ENCODE peak calls at places on chromosome X, in eight cellular contexts. One of them, this sample, is unnamed. For H3K4me1, the result is how much of the 10 kb centered on the place peaks cover.

GRCh38 chrX:132373610-132374009 is 115.2 kb downstream of the MBNL3 start:
- DNase-seq in CD8-positive, alpha-beta T cell: no peak
- DNase-seq in fibroblast of lung: no peak
- DNase-seq in breast epithelium: no peak
- DNase-seq in pancreas: no peak
- DNase-seq in GM23338: peak
- DNase-seq in mucosa of descending colon: no peak
- DNase-seq in tibial artery: no peak
- DNase-seq in this sample: no peak

GRCh38 chrX:44828008-44828605 is 15.7 kb upstream of the DUSP21 start:
- DNase-seq in CD8-positive, alpha-beta T cell: no peak
- DNase-seq in fibroblast of lung: peak
- DNase-seq in breast epithelium: no peak
- DNase-seq in pancreas: no peak
- DNase-seq in GM23338: no peak
- DNase-seq in mucosa of descending colon: no peak
- DNase-seq in tibial artery: no peak
- DNase-seq in this sample: no peak

GRCh38 chrX:70908541-70908940 is at the start of gene TEX11:
- DNase-seq in CD8-positive, alpha-beta T cell: no peak
- DNase-seq in fibroblast of lung: no peak
- DNase-seq in breast epithelium: no peak
- DNase-seq in pancreas: no peak
- DNase-seq in GM23338: peak
- DNase-seq in mucosa of descending colon: no peak
- DNase-seq in tibial artery: no peak
- DNase-seq in this sample: no peak

GRCh38 chrX:110021180-110022022 is 18.5 kb downstream of the TMEM164 start:
- DNase-seq in CD8-positive, alpha-beta T cell: no peak
- DNase-seq in fibroblast of lung: peak
- DNase-seq in breast epithelium: no peak
- DNase-seq in pancreas: no peak
- DNase-seq in GM23338: no peak
- DNase-seq in mucosa of descending colon: no peak
- DNase-seq in tibial artery: no peak
- DNase-seq in this sample: no peak

GRCh38 chrX:13169688-13170087 is 125.3 kb upstream of the FAM9C start:
- DNase-seq in CD8-positive, alpha-beta T cell: no peak
- DNase-seq in fibroblast of lung: no peak
- DNase-seq in breast epithelium: no peak
- DNase-seq in pancreas: no peak
- DNase-seq in GM23338: no peak
- DNase-seq in mucosa of descending colon: no peak
- DNase-seq in tibial artery: no peak
- DNase-seq in this sample: no peak

GRCh38 chrX:31524182-31524581 is 452.3 kb upstream of the FTHL17 start:
- DNase-seq in CD8-positive, alpha-beta T cell: no peak
- DNase-seq in fibroblast of lung: peak
- DNase-seq in breast epithelium: no peak
- DNase-seq in pancreas: no peak
- DNase-seq in GM23338: no peak
- DNase-seq in mucosa of descending colon: no peak
- DNase-seq in tibial artery: no peak
- DNase-seq in this sample: no peak

GRCh38 chrX:41333994-41334865 is at the start of gene DDX3X:
- DNase-seq in CD8-positive, alpha-beta T cell: peak
- DNase-seq in fibroblast of lung: peak
- DNase-seq in breast epithelium: peak
- DNase-seq in pancreas: peak
- DNase-seq in GM23338: peak
- DNase-seq in mucosa of descending colon: peak
- DNase-seq in tibial artery: peak
- DNase-seq in this sample: peak

GRCh38 chrX:131394384-131394783 is 105.3 kb upstream of the IGSF1 start:
- DNase-seq in CD8-positive, alpha-beta T cell: no peak
- DNase-seq in fibroblast of lung: no peak
- DNase-seq in breast epithelium: no peak
- DNase-seq in pancreas: no peak
- DNase-seq in GM23338: no peak
- DNase-seq in mucosa of descending colon: no peak
- DNase-seq in tibial artery: no peak
- DNase-seq in this sample: no peak

GRCh38 chrX:110397904-110398303 is 39.3 kb downstream of the RTL9 start:
- DNase-seq in CD8-positive, alpha-beta T cell: no peak
- DNase-seq in fibroblast of lung: no peak
- DNase-seq in breast epithelium: peak
- DNase-seq in pancreas: no peak
- DNase-seq in GM23338: peak
- DNase-seq in mucosa of descending colon: no peak
- DNase-seq in tibial artery: no peak
- DNase-seq in this sample: no peak

GRCh38 chrX:153886915-153887314 is 942 bp upstream of the L1CAM start:
- DNase-seq in CD8-positive, alpha-beta T cell: no peak
- DNase-seq in fibroblast of lung: no peak
- DNase-seq in breast epithelium: no peak
- DNase-seq in pancreas: peak
- DNase-seq in GM23338: peak
- DNase-seq in mucosa of descending colon: no peak
- DNase-seq in tibial artery: no peak
- DNase-seq in this sample: no peak

GRCh38 chrX:120791013-120791643 is 84.5 kb downstream of the CT47B1 start:
- DNase-seq in CD8-positive, alpha-beta T cell: no peak
- DNase-seq in fibroblast of lung: peak
- DNase-seq in breast epithelium: peak
- DNase-seq in pancreas: peak
- DNase-seq in GM23338: no peak
- DNase-seq in mucosa of descending colon: no peak
- DNase-seq in tibial artery: peak
- DNase-seq in this sample: no peak

GRCh38 chrX:69192603-69193002 is 27.4 kb upstream of the PJA1 start:
- DNase-seq in CD8-positive, alpha-beta T cell: no peak
- DNase-seq in fibroblast of lung: no peak
- DNase-seq in breast epithelium: no peak
- DNase-seq in pancreas: no peak
- DNase-seq in GM23338: no peak
- DNase-seq in mucosa of descending colon: no peak
- DNase-seq in tibial artery: no peak
- DNase-seq in this sample: no peak

GRCh38 chrX:71953946-71954345 is 43.3 kb downstream of the NHSL2 start:
- DNase-seq in CD8-positive, alpha-beta T cell: no peak
- DNase-seq in fibroblast of lung: no peak
- DNase-seq in breast epithelium: no peak
- DNase-seq in pancreas: no peak
- DNase-seq in GM23338: no peak
- DNase-seq in mucosa of descending colon: no peak
- DNase-seq in tibial artery: no peak
- DNase-seq in this sample: no peak

GRCh38 chrX:123869488-123869887 is 9.6 kb downstream of the XIAP start:
- DNase-seq in CD8-positive, alpha-beta T cell: no peak
- DNase-seq in fibroblast of lung: no peak
- DNase-seq in breast epithelium: no peak
- DNase-seq in pancreas: no peak
- DNase-seq in GM23338: no peak
- DNase-seq in mucosa of descending colon: no peak
- DNase-seq in tibial artery: no peak
- DNase-seq in this sample: no peak

GRCh38 chrX:81120936-81121351 is 80.8 kb downstream of the HMGN5 start:
- DNase-seq in CD8-positive, alpha-beta T cell: no peak
- DNase-seq in fibroblast of lung: peak
- DNase-seq in breast epithelium: peak
- DNase-seq in pancreas: no peak
- DNase-seq in GM23338: peak
- DNase-seq in mucosa of descending colon: no peak
- DNase-seq in tibial artery: peak
- DNase-seq in this sample: peak

GRCh38 chrX:124862304-124862703 is 457.4 kb upstream of the TEX13C start:
- DNase-seq in CD8-positive, alpha-beta T cell: no peak
- DNase-seq in fibroblast of lung: no peak
- DNase-seq in breast epithelium: no peak
- DNase-seq in pancreas: no peak
- DNase-seq in GM23338: no peak
- DNase-seq in mucosa of descending colon: no peak
- DNase-seq in tibial artery: no peak
- DNase-seq in this sample: no peak

GRCh38 chrX:131792789-131793462 is 230.2 kb upstream of the STK26 start:
- DNase-seq in CD8-positive, alpha-beta T cell: no peak
- DNase-seq in fibroblast of lung: peak
- DNase-seq in breast epithelium: peak
- DNase-seq in pancreas: peak
- DNase-seq in GM23338: no peak
- DNase-seq in mucosa of descending colon: peak
- DNase-seq in tibial artery: no peak
- DNase-seq in this sample: no peak

GRCh38 chrX:151875270-151876026 is 37.2 kb upstream of the MAGEA4 start:
- DNase-seq in CD8-positive, alpha-beta T cell: no peak
- DNase-seq in fibroblast of lung: no peak
- DNase-seq in breast epithelium: no peak
- DNase-seq in pancreas: no peak
- DNase-seq in GM23338: no peak
- DNase-seq in mucosa of descending colon: no peak
- DNase-seq in tibial artery: no peak
- DNase-seq in this sample: no peak

GRCh38 chrX:135973025-135973547 is 702 bp downstream of the MMGT1 start:
- DNase-seq in CD8-positive, alpha-beta T cell: no peak
- DNase-seq in fibroblast of lung: no peak
- DNase-seq in breast epithelium: no peak
- DNase-seq in pancreas: no peak
- DNase-seq in GM23338: peak
- DNase-seq in mucosa of descending colon: no peak
- DNase-seq in tibial artery: peak
- DNase-seq in this sample: no peak
- TF ChIP-seq CTCF in CD8-positive, alpha-beta T cell: no peak
- TF ChIP-seq CTCF in fibroblast of lung: no peak
- TF ChIP-seq CTCF in breast epithelium: no peak
- TF ChIP-seq CTCF in pancreas: no peak
- TF ChIP-seq CTCF in GM23338: no peak
- TF ChIP-seq CTCF in mucosa of descending colon: no peak
- TF ChIP-seq CTCF in tibial artery: no peak
- TF ChIP-seq CTCF in this sample: no peak

GRCh38 chrX:38806054-38806389 is 4.8 kb downstream of the MID1IP1 start:
- DNase-seq in CD8-positive, alpha-beta T cell: no peak
- DNase-seq in fibroblast of lung: no peak
- DNase-seq in breast epithelium: no peak
- DNase-seq in pancreas: no peak
- DNase-seq in GM23338: no peak
- DNase-seq in mucosa of descending colon: no peak
- DNase-seq in tibial artery: peak
- DNase-seq in this sample: no peak

GRCh38 chrX:38807873-38808272 is 6.6 kb downstream of the MID1IP1 start:
- DNase-seq in CD8-positive, alpha-beta T cell: no peak
- DNase-seq in fibroblast of lung: peak
- DNase-seq in breast epithelium: no peak
- DNase-seq in pancreas: no peak
- DNase-seq in GM23338: peak
- DNase-seq in mucosa of descending colon: no peak
- DNase-seq in tibial artery: no peak
- DNase-seq in this sample: no peak

GRCh38 chrX:38804481-38805293 is 3.4 kb downstream of the MID1IP1 start:
- DNase-seq in CD8-positive, alpha-beta T cell: peak
- DNase-seq in fibroblast of lung: no peak
- DNase-seq in breast epithelium: no peak
- DNase-seq in pancreas: peak
- DNase-seq in GM23338: peak
- DNase-seq in mucosa of descending colon: peak
- DNase-seq in tibial artery: peak
- DNase-seq in this sample: peak

GRCh38 chrX:38805294-38806053 is 4.2 kb downstream of the MID1IP1 start:
- DNase-seq in CD8-positive, alpha-beta T cell: peak
- DNase-seq in fibroblast of lung: peak
- DNase-seq in breast epithelium: peak
- DNase-seq in pancreas: peak
- DNase-seq in GM23338: peak
- DNase-seq in mucosa of descending colon: peak
- DNase-seq in tibial artery: peak
- DNase-seq in this sample: peak

DNA sequence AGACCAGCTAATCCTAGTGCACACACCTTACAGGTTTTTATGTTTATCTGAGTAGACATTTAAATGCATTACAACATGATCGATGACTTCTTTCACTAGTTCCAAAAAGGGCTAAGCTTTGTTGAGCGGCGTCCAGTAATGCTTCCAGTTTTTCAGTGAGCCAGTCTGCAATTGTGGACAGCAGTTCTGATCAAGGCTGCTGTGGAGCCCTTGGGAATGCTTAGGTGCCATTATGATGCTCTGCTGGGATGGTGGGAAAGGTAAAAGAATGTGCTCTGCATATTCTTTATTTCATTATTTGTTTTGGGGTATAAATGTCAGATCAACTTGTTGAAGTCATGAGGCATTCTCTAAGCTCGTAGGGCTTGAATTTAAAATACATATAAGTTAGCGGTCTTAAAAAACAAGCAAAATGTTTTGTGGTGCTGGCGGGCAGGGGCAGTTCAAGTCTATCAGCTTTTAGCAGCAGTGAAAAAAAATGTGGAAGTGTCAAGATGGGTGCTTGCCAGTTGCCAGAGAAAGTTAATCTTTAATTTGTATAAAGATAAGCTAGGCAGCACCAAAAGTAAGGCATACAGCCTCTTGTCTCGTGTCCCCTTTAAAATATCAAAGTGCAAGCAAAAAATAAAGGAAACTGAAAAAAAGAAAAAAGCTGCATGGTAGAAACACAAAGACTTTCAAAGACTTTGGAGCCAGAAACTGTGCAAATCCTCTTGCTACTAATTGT is 5.8 kb downstream of the MID1IP1 start:
- DNase-seq in CD8-positive, alpha-beta T cell: no peak
- DNase-seq in fibroblast of lung: no peak
- DNase-seq in breast epithelium: no peak
- DNase-seq in pancreas: no peak
- DNase-seq in GM23338: peak
- DNase-seq in mucosa of descending colon: no peak
- DNase-seq in tibial artery: no peak
- DNase-seq in this sample: no peak
- H3K4me3 ChIP-seq in CD8-positive, alpha-beta T cell: peak
- H3K4me3 ChIP-seq in fibroblast of lung: peak
- H3K4me3 ChIP-seq in breast epithelium: peak
- H3K4me3 ChIP-seq in pancreas: peak
- H3K4me3 ChIP-seq in GM23338: peak
- H3K4me3 ChIP-seq in mucosa of descending colon: no peak
- H3K4me3 ChIP-seq in tibial artery: no peak
- H3K4me3 ChIP-seq in this sample: peak

GRCh38 chrX:2430265-2430825 is 70.4 kb downstream of the DHRSX start:
- DNase-seq in CD8-positive, alpha-beta T cell: no peak
- DNase-seq in fibroblast of lung: no peak
- DNase-seq in breast epithelium: no peak
- DNase-seq in pancreas: no peak
- DNase-seq in GM23338: no peak
- DNase-seq in mucosa of descending colon: no peak
- DNase-seq in tibial artery: no peak
- DNase-seq in this sample: peak
- H3K4me1 ChIP-seq in CD8-positive, alpha-beta T cell: under half
- H3K4me1 ChIP-seq in fibroblast of lung: under half
- H3K4me1 ChIP-seq in breast epithelium: under half
- H3K4me1 ChIP-seq in pancreas: under half
- H3K4me1 ChIP-seq in GM23338: under half
- H3K4me1 ChIP-seq in mucosa of descending colon: under half
- H3K4me1 ChIP-seq in tibial artery: under half
- H3K4me1 ChIP-seq in this sample: under half

DNA sequence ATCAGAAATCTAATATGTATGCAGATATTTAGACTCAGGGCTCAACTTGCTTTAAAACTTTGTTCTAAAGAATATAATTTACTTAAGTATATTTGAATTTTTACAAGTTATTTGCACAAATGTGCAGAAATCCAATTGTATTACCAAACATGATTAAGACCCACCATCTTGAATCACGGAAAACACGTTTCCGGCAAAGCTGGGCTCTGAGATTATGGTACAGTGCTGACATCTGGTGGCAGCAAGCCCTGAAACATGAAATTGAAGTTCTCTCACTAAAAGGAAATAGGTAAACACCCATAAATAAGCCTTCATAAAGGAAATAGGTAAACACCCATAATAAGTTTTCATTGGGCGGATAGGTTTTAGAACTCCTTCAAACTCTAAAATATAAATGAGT is 98.3 kb upstream of the MAOA start:
- DNase-seq in CD8-positive, alpha-beta T cell: peak
- DNase-seq in fibroblast of lung: peak
- DNase-seq in breast epithelium: peak
- DNase-seq in pancreas: peak
- DNase-seq in GM23338: peak
- DNase-seq in mucosa of descending colon: no peak
- DNase-seq in tibial artery: peak
- DNase-seq in this sample: peak
- TF ChIP-seq CTCF in CD8-positive, alpha-beta T cell: peak
- TF ChIP-seq CTCF in fibroblast of lung: peak
- TF ChIP-seq CTCF in breast epithelium: peak
- TF ChIP-seq CTCF in pancreas: peak
- TF ChIP-seq CTCF in GM23338: peak
- TF ChIP-seq CTCF in mucosa of descending colon: no peak
- TF ChIP-seq CTCF in tibial artery: peak
- TF ChIP-seq CTCF in this sample: peak

This sample was measured in lower lobe of right lung.